ENCODE peak calls at places on chromosomes 12 and 14, in eight cellular contexts. K, U, J, H, M, L, R and S are unnamed samples.

GRCh38 chr12:80412343-80412953 is 31.6 kb upstream of the PTPRQ start:
- DNase-seq in K (peak; percentile 24), U (no peak), J (peak; percentile 52), H (peak; percentile 44), M (no peak), L (no peak), R (no peak), S (peak; percentile 27)

GRCh38 chr14:106631886-106632285 is 1105.5 kb downstream of the TMEM121 start:
- DNase-seq in K (no peak), U (no peak), J (no peak), H (no peak), M (no peak), L (no peak), R (no peak), S (no peak)

GRCh38 chr14:80906946-80907345 is 34.6 kb downstream of the CEP128 start:
- DNase-seq in K (no peak), U (no peak), J (peak; percentile 13), H (no peak), M (no peak), L (no peak), R (no peak), S (peak; percentile 30)

GRCh38 chr12:507261-507853 is 47.6 kb downstream of the B4GALNT3 start:
- DNase-seq in K (no peak), U (no peak), J (no peak), H (no peak), M (no peak), L (no peak), R (no peak), S (no peak)

GRCh38 chr12:21891763-21892217 is 49.4 kb downstream of the ABCC9 start:
- DNase-seq in K (no peak), U (no peak), J (no peak), H (no peak), M (peak; percentile 37), L (no peak), R (no peak), S (no peak)

GRCh38 chr12:57603758-57604453 is 718 bp upstream of the DTX3 start:
- DNase-seq in K (no peak), U (no peak), J (peak; percentile 78), H (peak; percentile 16), M (peak; percentile 79), L (peak; percentile 46), R (no peak), S (no peak)

GRCh38 chr12:77615331-77615730 is 215.4 kb upstream of the NAV3 start:
- DNase-seq in K (no peak), U (peak; percentile 18), J (no peak), H (peak; percentile 39), M (no peak), L (no peak), R (no peak), S (no peak)

GRCh38 chr14:104749958-104750529 is 2.9 kb upstream of the SIVA1 start:
- DNase-seq in K (no peak), U (no peak), J (no peak), H (no peak), M (no peak), L (no peak), R (no peak), S (no peak)

GRCh38 chr14:21428930-21429329 is 27.0 kb downstream of the CHD8 start:
- DNase-seq in K (no peak), U (no peak), J (no peak), H (no peak), M (peak; percentile 34), L (no peak), R (no peak), S (no peak)

GRCh38 chr14:59344711-59345455 is 120.3 kb downstream of the GPR135 start:
- DNase-seq in K (no peak), U (no peak), J (no peak), H (no peak), M (no peak), L (no peak), R (no peak), S (no peak)

GRCh38 chr12:27777141-27777540 is 2.9 kb upstream of the KLHL42 start:
- DNase-seq in K (no peak), U (no peak), J (no peak), H (no peak), M (no peak), L (no peak), R (no peak), S (no peak)

GRCh38 chr12:75236206-75236605 is 26.6 kb upstream of the KCNC2 start:
- DNase-seq in K (peak; percentile 12), U (no peak), J (no peak), H (no peak), M (no peak), L (no peak), R (no peak), S (no peak)

GRCh38 chr12:39441963-39442894 is 691 bp downstream of the KIF21A start:
- DNase-seq in K (peak; percentile 20), U (peak; percentile 38), J (peak; percentile 48), H (peak; percentile 20), M (peak; percentile 16), L (no peak), R (peak; percentile 6), S (no peak)

GRCh38 chr12:128861226-128862016 is 8.1 kb downstream of the GLT1D1 start:
- DNase-seq in K (no peak), U (no peak), J (no peak), H (no peak), M (no peak), L (no peak), R (no peak), S (no peak)

GRCh38 chr12:125079943-125080645 is 14.9 kb downstream of the AACS start:
- DNase-seq in K (peak; percentile 66), U (no peak), J (no peak), H (no peak), M (no peak), L (no peak), R (no peak), S (no peak)

GRCh38 chr12:68290126-68290525 is 36.7 kb upstream of the IL22 start:
- DNase-seq in K (no peak), U (no peak), J (peak; percentile 72), H (no peak), M (no peak), L (no peak), R (no peak), S (no peak)

GRCh38 chr12:29517265-29517664 is 19.8 kb upstream of the OVCH1 start:
- DNase-seq in K (no peak), U (no peak), J (no peak), H (no peak), M (no peak), L (no peak), R (no peak), S (no peak)
- TF ChIP-seq CTCF in K (no peak), U (no peak), J (no peak), H (no peak), M (no peak), L (no peak), R (no peak), S (no peak)

GRCh38 chr14:99475179-99475578 is 5.5 kb downstream of the SETD3 start:
- DNase-seq in K (no peak), U (no peak), J (peak; percentile 16), H (no peak), M (no peak), L (no peak), R (no peak), S (no peak)
- TF ChIP-seq CTCF in K (no peak), U (no peak), J (no peak), H (no peak), M (peak; percentile 20), L (no peak), R (no peak), S (no peak)

DNA sequence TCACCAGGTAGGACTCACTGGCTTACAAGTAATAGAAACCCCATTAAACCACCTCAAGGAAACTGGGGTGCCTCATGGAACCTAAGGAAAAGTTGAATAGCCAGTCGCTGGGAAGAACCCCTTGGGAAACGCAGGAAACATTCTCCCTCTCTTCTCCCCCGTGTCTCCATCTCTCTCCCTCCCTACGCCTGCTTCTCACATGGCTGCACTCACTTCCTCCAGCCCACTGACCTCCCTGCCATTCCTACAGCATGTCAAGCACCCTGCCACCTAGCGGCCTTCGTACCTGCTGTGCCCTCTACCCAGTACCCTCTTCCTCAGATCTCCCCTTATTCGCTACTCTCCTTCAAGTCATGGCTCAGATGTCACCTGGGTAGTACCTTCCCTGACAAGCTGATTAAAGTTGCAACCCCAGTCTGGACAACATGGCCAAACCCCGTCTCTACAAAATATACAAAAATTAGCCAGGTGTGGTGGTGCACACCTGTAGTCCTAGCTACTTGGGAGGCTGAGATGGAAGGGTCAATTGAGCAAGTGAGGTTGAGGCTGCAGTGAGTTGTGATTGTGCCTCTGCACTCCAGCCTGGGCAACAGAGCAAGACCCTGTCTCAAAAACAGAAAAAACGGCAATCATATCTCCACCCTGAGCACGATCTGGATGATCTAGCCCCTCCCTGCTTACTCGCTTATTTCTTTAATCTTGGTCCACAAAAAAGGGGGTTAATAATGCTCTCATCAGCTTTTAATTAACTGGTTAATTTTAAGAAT is 6.4 kb upstream of the DTX1 start:
- DNase-seq in K (no peak), U (peak; percentile 66), J (no peak), H (no peak), M (no peak), L (no peak), R (no peak), S (no peak)
- TF ChIP-seq CTCF in K (no peak), U (no peak), J (no peak), H (peak; percentile 52), M (no peak), L (no peak), R (no peak), S (peak; percentile 8)

GRCh38 chr14:77139540-77140342 is 1.9 kb downstream of the ZDHHC22 start:
- DNase-seq in K (peak; percentile 41), U (peak; percentile 90), J (no peak), H (no peak), M (no peak), L (no peak), R (no peak), S (no peak)

GRCh38 chr14:77141592-77142288 is at the start of gene ZDHHC22:
- DNase-seq in K (no peak), U (peak; percentile 71), J (no peak), H (no peak), M (no peak), L (no peak), R (no peak), S (no peak)

GRCh38 chr14:77142289-77142814 is 761 bp upstream of the ZDHHC22 start:
- DNase-seq in K (no peak), U (no peak), J (no peak), H (no peak), M (no peak), L (no peak), R (no peak), S (no peak)

GRCh38 chr14:77140343-77140936 is 1.2 kb downstream of the ZDHHC22 start:
- DNase-seq in K (no peak), U (no peak), J (no peak), H (no peak), M (no peak), L (no peak), R (no peak), S (no peak)

DNA sequence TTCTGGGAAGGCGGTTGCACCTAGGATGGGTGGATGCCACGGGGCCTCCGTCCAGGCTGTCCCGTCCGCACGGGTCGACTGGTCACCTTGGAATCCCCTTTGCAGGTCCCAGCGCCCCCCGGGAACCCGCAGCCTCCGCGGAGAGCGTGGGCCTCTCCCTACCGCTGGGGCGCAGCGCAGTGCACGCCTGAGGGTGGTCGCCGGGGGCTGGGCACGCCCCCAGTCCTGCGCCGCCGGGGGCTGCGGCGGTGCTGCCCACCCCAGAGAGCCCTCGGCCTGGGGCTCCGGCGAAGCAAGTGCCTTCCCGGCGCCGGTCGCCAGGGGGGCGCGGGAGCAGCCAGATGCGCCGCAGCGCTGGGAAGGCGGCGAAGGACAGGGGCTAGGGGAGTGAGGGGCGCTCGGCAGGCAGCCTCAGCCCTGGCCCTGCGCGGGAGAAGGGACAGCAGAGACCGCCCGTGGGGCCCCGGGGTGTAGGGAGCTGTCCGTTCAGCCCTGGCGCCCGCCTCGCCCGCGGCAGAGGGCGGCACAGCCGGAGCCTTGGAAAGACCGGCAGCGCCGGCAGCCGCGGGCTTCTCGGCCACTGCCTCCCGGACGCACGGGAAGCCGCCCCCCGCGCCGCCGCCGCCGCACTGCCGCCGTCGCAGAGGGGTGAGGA is 527 bp downstream of the ZDHHC22 start:
- DNase-seq in K (no peak), U (peak; percentile 84), J (peak; percentile 47), H (no peak), M (no peak), L (no peak), R (no peak), S (no peak)
- TF ChIP-seq CTCF in K (peak; percentile 28), U (peak; percentile 64), J (peak; percentile 16), H (peak; percentile 51), M (peak; percentile 47), L (no peak), R (no peak), S (peak; percentile 16)